ENCODE peak calls at places on chromosomes 12 and 14, in seven cellular contexts. K, P, X, Y, I, U and S are unnamed samples.

GRCh38 chr12:130511285-130511684 is 173.6 kb downstream of the PIWIL1 start:
- DNase-seq in I (no peak), X (no peak), K (no peak), P (no peak), Y (no peak), U (no peak), S (no peak)

GRCh38 chr12:40697566-40698257 is 5.5 kb downstream of the CNTN1 start:
- DNase-seq in X (no peak), Y (no peak), P (no peak), K (peak; percentile 42), I (no peak), U (no peak), S (no peak)

GRCh38 chr12:1013618-1014489 is 22.8 kb downstream of the ERC1 start:
- DNase-seq in I (no peak), K (peak; percentile 65), U (no peak), P (no peak), X (no peak), Y (no peak), S (peak; percentile 53)

GRCh38 chr14:57714487-57714899 is 151.4 kb downstream of the SLC35F4 start:
- DNase-seq in U (no peak), X (no peak), Y (no peak), K (no peak), P (no peak), I (no peak), S (no peak)

GRCh38 chr12:16189849-16190248 is 87.6 kb downstream of the SLC15A5 start:
- DNase-seq in U (no peak), K (peak; percentile 68), X (no peak), I (no peak), Y (no peak), P (no peak), S (no peak)

GRCh38 chr14:71437870-71438269 is 494.4 kb upstream of the RGS6 start:
- DNase-seq in I (peak; percentile 12), P (no peak), U (no peak), K (peak; percentile 38), Y (no peak), X (no peak), S (no peak)

GRCh38 chr12:115542656-115543055 is 734.8 kb downstream of the MED13L start:
- DNase-seq in X (no peak), Y (no peak), U (no peak), P (no peak), K (peak; percentile 46), I (no peak), S (peak; percentile 1)

GRCh38 chr12:44532940-44533339 is 343.2 kb downstream of the NELL2 start:
- DNase-seq in P (no peak), K (no peak), I (no peak), Y (no peak), X (no peak), U (no peak), S (no peak)

GRCh38 chr12:27523305-27523641 is 733 bp upstream of the PPFIBP1 start:
- DNase-seq in K (peak; percentile 16), P (no peak), I (no peak), Y (no peak), X (no peak), U (no peak), S (no peak)

DNA sequence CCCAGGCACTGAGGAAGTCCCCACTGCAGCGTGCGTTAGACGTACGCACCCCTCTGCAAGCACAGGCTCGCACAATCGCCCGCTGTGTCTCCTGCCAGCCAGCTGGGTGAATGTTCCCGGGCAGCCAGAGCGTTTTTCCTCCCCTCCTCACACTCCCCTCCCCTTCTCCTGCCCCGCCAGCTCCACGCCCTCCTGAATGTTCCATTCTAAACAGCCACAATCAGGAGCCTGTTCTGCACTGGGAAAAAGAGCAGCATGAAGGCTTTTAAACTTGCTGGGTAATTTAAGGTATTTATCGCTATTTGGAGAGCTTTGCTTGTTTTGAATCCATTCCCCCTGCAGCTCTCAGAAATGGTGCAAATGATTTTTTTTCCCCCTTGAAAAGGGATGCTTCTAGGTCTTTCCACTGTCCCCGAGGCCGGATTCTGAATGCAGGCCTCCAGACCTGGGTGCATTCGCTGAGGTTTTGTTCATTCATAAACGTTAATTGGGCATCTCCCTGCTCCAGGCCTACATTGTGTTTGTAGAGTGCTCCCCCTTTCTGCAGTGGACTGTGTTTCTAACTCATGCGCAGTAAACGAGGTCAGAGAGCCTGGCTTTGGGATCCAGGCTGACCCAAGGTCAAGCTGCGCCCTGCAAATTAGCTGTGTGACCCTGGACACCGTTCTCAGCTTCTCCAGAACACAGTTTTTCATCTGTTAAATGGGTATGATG is 212.5 kb downstream of the CHST11 start:
- DNase-seq in Y (peak; percentile 91), I (no peak), P (peak; percentile 69), U (no peak), X (peak; percentile 48), K (peak; percentile 36), S (peak; percentile 47)
- H3K27ac ChIP-seq in Y (peak overlapping the region; percentile 14), I (no peak overlapping the region), P (peak overlapping the region; percentile 72), U (peak overlapping the region; percentile 99), X (peak overlapping the region; percentile 69), K (no peak overlapping the region), S (no peak overlapping the region)

DNA sequence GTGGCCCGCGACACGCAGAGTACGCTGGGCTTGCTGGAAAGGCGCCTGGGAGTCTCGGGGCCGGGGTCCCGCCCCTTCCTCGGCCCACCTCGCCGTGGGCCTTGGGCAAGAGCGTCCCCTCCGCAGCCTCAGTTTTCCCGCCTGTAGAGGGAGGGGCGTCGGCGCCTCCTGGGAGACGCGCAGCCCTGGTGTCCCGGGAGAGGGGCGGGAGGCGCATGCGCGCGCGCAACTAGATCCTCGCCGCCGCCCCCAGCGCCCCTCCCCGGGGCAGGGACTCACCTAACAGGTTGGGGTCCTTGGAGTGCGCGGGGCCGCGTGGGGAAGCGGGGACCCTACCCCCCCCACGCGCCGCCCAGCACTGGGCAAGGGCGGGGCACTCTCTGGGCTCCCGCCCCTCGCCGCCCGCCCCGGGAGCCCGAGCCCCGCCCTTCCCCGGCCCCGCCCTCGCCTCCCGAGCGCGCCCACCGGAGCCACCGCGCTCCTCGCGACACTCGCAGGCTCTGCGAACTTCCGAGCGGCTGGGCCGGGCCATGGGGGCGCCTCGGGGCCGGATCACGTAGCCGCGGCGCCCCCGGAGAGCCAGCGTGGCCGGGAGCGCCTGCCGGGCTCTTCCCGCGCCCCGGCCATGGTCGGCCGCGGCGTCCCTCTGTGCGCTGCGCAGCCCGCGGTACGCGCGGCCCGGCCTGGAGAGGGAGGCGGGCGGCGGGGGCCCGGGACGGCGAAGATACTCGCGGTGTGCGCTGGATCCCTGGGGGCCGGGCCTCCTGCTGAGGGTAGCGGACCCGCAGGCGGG is at the start of gene KIF26A:
- DNase-seq in Y (peak; percentile 60), U (no peak), I (no peak), X (no peak), K (peak; percentile 25), P (peak; percentile 54), S (no peak)
- H3K4me3 ChIP-seq in Y (peak within 1 kb of the TSS; percentile 45), U (no peak within 1 kb of the TSS), I (no peak within 1 kb of the TSS), X (peak within 1 kb of the TSS; percentile 13), K (peak within 1 kb of the TSS; percentile 63), P (peak within 1 kb of the TSS; percentile 64), S (peak within 1 kb of the TSS; percentile 3)

DNA sequence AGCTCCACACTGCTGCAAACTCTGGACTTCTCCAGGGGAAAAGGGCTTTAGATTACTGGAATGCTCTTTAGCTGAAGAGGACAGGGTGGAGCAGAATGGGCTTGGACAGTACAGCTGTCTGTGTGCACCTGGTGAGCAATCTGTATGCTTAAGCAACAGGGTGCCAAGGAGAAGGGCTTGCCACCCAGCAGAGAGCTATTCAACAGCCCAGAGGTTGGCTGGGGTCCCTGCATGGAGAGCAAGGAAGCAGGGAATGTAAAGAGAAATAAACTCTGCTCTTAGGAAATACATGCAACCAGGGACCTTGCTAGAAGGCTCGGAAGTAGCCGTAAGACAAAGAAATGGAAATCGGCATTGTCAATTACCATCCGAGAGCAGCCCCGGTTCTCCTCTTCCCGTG is 53.0 kb upstream of the CORO1C start:
- DNase-seq in Y (no peak), X (no peak), P (no peak), I (no peak), U (no peak), K (no peak), S (no peak)
- H3K27ac ChIP-seq in Y (peak overlapping the region; percentile 75), X (no peak overlapping the region), P (no peak overlapping the region), I (no peak overlapping the region), U (no peak overlapping the region), K (no peak overlapping the region), S (no peak overlapping the region)

DNA sequence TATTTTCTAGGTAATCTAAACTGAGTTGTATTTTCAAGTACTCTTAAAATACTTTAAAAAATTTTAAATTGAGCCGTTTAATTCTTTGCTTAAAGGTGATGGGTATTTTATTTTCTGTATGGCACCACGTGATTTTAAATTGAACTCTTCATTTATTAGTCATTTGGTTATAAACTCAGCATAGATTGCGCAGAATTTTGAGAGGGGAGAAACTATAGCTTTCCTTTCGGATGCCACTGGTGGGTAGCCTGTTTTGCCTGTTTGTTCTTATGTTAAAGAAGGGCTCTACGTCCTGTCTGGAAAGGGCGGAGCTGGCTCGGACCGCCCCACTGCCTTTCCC is 411 bp upstream of the STYX start:
- DNase-seq in U (no peak), X (no peak), I (no peak), K (no peak), Y (no peak), P (no peak), S (no peak)
- H3K4me3 ChIP-seq in U (peak overlapping the region; percentile 7), X (no peak overlapping the region), I (no peak overlapping the region), K (peak overlapping the region; percentile 39), Y (peak overlapping the region; percentile 76), P (no peak overlapping the region), S (peak overlapping the region; percentile 82)

DNA sequence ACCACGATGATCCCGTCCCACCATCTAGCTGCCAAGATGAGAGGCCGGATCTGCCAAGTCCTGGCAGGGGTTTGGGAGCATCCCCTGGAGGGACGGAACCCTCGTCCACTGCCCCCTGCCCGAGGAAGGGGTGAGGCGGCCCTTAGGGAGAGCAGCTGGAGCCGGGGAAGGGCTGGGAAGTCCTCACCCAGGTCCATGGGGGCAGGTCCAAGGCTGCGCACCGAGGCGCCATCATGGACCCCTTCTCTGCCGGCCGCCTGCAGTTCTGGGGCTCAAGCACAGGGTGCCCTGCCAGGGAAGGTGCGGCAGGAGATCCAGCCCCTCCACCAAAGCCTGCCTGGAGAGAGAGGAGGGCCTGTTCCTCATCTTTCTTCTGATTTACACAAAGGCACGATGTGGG is 17.6 kb upstream of the FBRSL1 start:
- DNase-seq in X (no peak), P (no peak), U (no peak), Y (no peak), K (no peak), I (no peak), S (no peak)
- H3K27ac ChIP-seq in X (no peak overlapping the region), P (no peak overlapping the region), U (no peak overlapping the region), Y (no peak overlapping the region), K (no peak overlapping the region), I (no peak overlapping the region), S (no peak overlapping the region)

GRCh38 chr12:53998174-53998899 is 1.6 kb upstream of the HOXC9 start:
- DNase-seq in P (no peak), I (no peak), Y (no peak), U (no peak), K (no peak), X (no peak), S (no peak)

GRCh38 chr12:54000774-54001114 is 783 bp downstream of the HOXC9 start:
- DNase-seq in Y (no peak), I (no peak), U (no peak), K (no peak), P (no peak), X (no peak), S (peak; percentile 11)

GRCh38 chr12:54000105-54000773 is at the start of gene HOXC9:
- DNase-seq in K (no peak), Y (no peak), U (no peak), I (no peak), X (no peak), P (no peak), S (peak; percentile 83)

GRCh38 chr12:53998900-53999236 is 1.1 kb upstream of the HOXC9 start:
- DNase-seq in P (no peak), I (no peak), U (no peak), Y (no peak), K (no peak), X (no peak), S (no peak)

GRCh38 chr12:53999596-54000104 is 311 bp upstream of the HOXC9 start:
- DNase-seq in X (peak; percentile 70), Y (no peak), K (no peak), I (no peak), P (no peak), U (no peak), S (peak; percentile 77)
- H3K4me3 ChIP-seq in X (peak overlapping the region; percentile 15), Y (no peak overlapping the region), K (peak overlapping the region; percentile 57), I (no peak overlapping the region), P (peak overlapping the region; percentile 12), U (no peak overlapping the region), S (peak overlapping the region; percentile 71)